ENCODE peak calls at places on chromosomes 7 and 10, in nine cellular contexts. T is left colon, H is iris pigment epithelial cell, B is GM20000, Q is cardiac muscle cell, Y is GM10248, E is body of pancreas, K is fibroblast of the aortic adventitia, I is GM18507. D is an unnamed sample.

GRCh38 chr10:124362572-124362971 is 56.2 kb downstream of the OAT start:
- DNase-seq in T (no peak), I (no peak), Q (no peak), E (no peak), H (no peak), Y (no peak), K (no peak), B (no peak), D (peak; percentile 30)

GRCh38 chr7:3887071-3887691 is 586.1 kb downstream of the SDK1 start:
- DNase-seq in Y (no peak), I (no peak), K (no peak), B (no peak), E (no peak), T (no peak), H (peak; percentile 36), Q (no peak), D (no peak)

GRCh38 chr10:91410638-91411367 is 659 bp downstream of the HECTD2 start:
- DNase-seq in E (no peak), B (peak; percentile 31), Y (peak; percentile 17), K (peak; percentile 37), I (peak; percentile 3), T (peak; percentile 11), Q (peak; percentile 50), H (peak; percentile 59), D (no peak)

GRCh38 chr10:28432210-28432676 is 100.7 kb upstream of the WAC start:
- DNase-seq in Y (peak; percentile 63), I (peak; percentile 25), B (peak; percentile 58), K (peak; percentile 83), Q (peak; percentile 86), H (peak; percentile 63), T (peak; percentile 46), E (peak; percentile 61), D (peak; percentile 17)

GRCh38 chr7:151518105-151518780 is 1.5 kb downstream of the RHEB start:
- DNase-seq in E (peak; percentile 59), H (peak; percentile 60), Y (no peak), Q (peak; percentile 48), B (peak; percentile 29), T (peak; percentile 63), I (no peak), K (peak; percentile 39), D (peak; percentile 90)

GRCh38 chr10:42544945-42545344 is 93.4 kb downstream of the ZNF33B start:
- DNase-seq in T (no peak), K (no peak), E (no peak), H (no peak), Q (no peak), Y (no peak), I (no peak), B (no peak), D (no peak)

GRCh38 chr10:132607961-132608495 is 70.4 kb downstream of the INPP5A start:
- DNase-seq in Q (no peak), I (no peak), T (no peak), K (no peak), Y (no peak), E (no peak), B (no peak), H (no peak), D (no peak)

GRCh38 chr10:49394933-49395740 is 752 bp downstream of the DRGX start:
- DNase-seq in Q (no peak), H (no peak), Y (no peak), K (no peak), T (no peak), B (peak; percentile 52), E (no peak), I (no peak), D (no peak)

GRCh38 chr10:14478639-14479038 is 147.9 kb upstream of the FRMD4A start:
- DNase-seq in T (peak; percentile 21), I (no peak), B (peak; percentile 39), Q (peak; percentile 86), K (peak; percentile 78), Y (peak; percentile 37), H (peak; percentile 64), E (peak; percentile 83), D (no peak)

GRCh38 chr7:149427096-149427680 is 33.7 kb downstream of the ZNF777 start:
- DNase-seq in E (no peak), Q (no peak), I (no peak), K (no peak), T (no peak), B (no peak), Y (no peak), H (no peak), D (no peak)

GRCh38 chr7:46291064-46291463 is 370.0 kb upstream of the IGFBP3 start:
- DNase-seq in Y (peak; percentile 13), H (peak; percentile 42), I (no peak), K (peak; percentile 53), T (no peak), E (no peak), B (peak; percentile 12), Q (peak; percentile 43), D (no peak)

D was measured in Peyer's patch.